ENCODE peak calls at places on chromosomes 6 and 20, in six cellular contexts. One of them, this sample, is unnamed.

GRCh38 chr6:125745281-125746018 is 4.0 kb upstream of the HEY2 start:
- DNase-seq in GM23338: peak
- DNase-seq in HCT116: no peak
- DNase-seq in hepatocyte: no peak
- DNase-seq in PC-3: no peak
- DNase-seq in GM23248: no peak
- DNase-seq in this sample: no peak

GRCh38 chr6:102766946-102767345 is 1373.4 kb downstream of the GRIK2 start:
- DNase-seq in GM23338: no peak
- DNase-seq in HCT116: no peak
- DNase-seq in hepatocyte: no peak
- DNase-seq in PC-3: peak
- DNase-seq in GM23248: no peak
- DNase-seq in this sample: no peak

GRCh38 chr6:163354085-163354484 is 60.4 kb upstream of the QKI start:
- DNase-seq in GM23338: no peak
- DNase-seq in HCT116: no peak
- DNase-seq in hepatocyte: no peak
- DNase-seq in PC-3: no peak
- DNase-seq in GM23248: peak
- DNase-seq in this sample: no peak

GRCh38 chr6:20400476-20401402 is 940 bp upstream of the E2F3 start:
- DNase-seq in GM23338: peak
- DNase-seq in HCT116: peak
- DNase-seq in hepatocyte: peak
- DNase-seq in PC-3: peak
- DNase-seq in GM23248: peak
- DNase-seq in this sample: peak

GRCh38 chr6:11202513-11203305 is 29.8 kb downstream of the NEDD9 start:
- DNase-seq in GM23338: peak
- DNase-seq in HCT116: no peak
- DNase-seq in hepatocyte: no peak
- DNase-seq in PC-3: no peak
- DNase-seq in GM23248: no peak
- DNase-seq in this sample: no peak

GRCh38 chr20:43942661-43943285 is 28.1 kb downstream of the TOX2 start:
- DNase-seq in GM23338: no peak
- DNase-seq in HCT116: peak
- DNase-seq in hepatocyte: no peak
- DNase-seq in PC-3: peak
- DNase-seq in GM23248: peak
- DNase-seq in this sample: peak

GRCh38 chr20:1225263-1225728 is 548 bp upstream of the RAD21L1 start:
- DNase-seq in GM23338: peak
- DNase-seq in HCT116: no peak
- DNase-seq in hepatocyte: no peak
- DNase-seq in PC-3: peak
- DNase-seq in GM23248: no peak
- DNase-seq in this sample: no peak

GRCh38 chr6:161649841-161650240 is 376.0 kb upstream of the AGPAT4 start:
- DNase-seq in GM23338: no peak
- DNase-seq in HCT116: no peak
- DNase-seq in hepatocyte: no peak
- DNase-seq in PC-3: no peak
- DNase-seq in GM23248: no peak
- DNase-seq in this sample: no peak

GRCh38 chr20:22916121-22916842 is 118.8 kb upstream of the SSTR4 start:
- DNase-seq in GM23338: no peak
- DNase-seq in HCT116: no peak
- DNase-seq in hepatocyte: no peak
- DNase-seq in PC-3: no peak
- DNase-seq in GM23248: no peak
- DNase-seq in this sample: no peak

GRCh38 chr6:34514112-34514511 is 42.0 kb downstream of the SPDEF start:
- DNase-seq in GM23338: no peak
- DNase-seq in HCT116: no peak
- DNase-seq in hepatocyte: no peak
- DNase-seq in PC-3: no peak
- DNase-seq in GM23248: no peak
- DNase-seq in this sample: no peak

GRCh38 chr6:82988904-82989303 is 76.7 kb downstream of the UBE3D start:
- DNase-seq in GM23338: no peak
- DNase-seq in HCT116: no peak
- DNase-seq in hepatocyte: no peak
- DNase-seq in PC-3: peak
- DNase-seq in GM23248: peak
- DNase-seq in this sample: no peak

GRCh38 chr20:14612389-14612788 is 275.0 kb upstream of the FLRT3 start:
- DNase-seq in GM23338: no peak
- DNase-seq in HCT116: no peak
- DNase-seq in hepatocyte: no peak
- DNase-seq in PC-3: no peak
- DNase-seq in GM23248: peak
- DNase-seq in this sample: no peak

GRCh38 chr6:158629376-158630221 is 14.9 kb downstream of the DYNLT1 start:
- DNase-seq in GM23338: peak
- DNase-seq in HCT116: no peak
- DNase-seq in hepatocyte: no peak
- DNase-seq in PC-3: peak
- DNase-seq in GM23248: no peak
- DNase-seq in this sample: peak

GRCh38 chr6:156449569-156449968 is 327.6 kb upstream of the ARID1B start:
- DNase-seq in GM23338: peak
- DNase-seq in HCT116: no peak
- DNase-seq in hepatocyte: no peak
- DNase-seq in PC-3: no peak
- DNase-seq in GM23248: no peak
- DNase-seq in this sample: no peak

GRCh38 chr6:148530394-148530923 is 187.8 kb downstream of the SASH1 start:
- DNase-seq in GM23338: peak
- DNase-seq in HCT116: no peak
- DNase-seq in hepatocyte: peak
- DNase-seq in PC-3: peak
- DNase-seq in GM23248: peak
- DNase-seq in this sample: peak

GRCh38 chr6:132527791-132528190 is 10.3 kb upstream of the TAAR9 start:
- DNase-seq in GM23338: no peak
- DNase-seq in HCT116: peak
- DNase-seq in hepatocyte: peak
- DNase-seq in PC-3: peak
- DNase-seq in GM23248: peak
- DNase-seq in this sample: no peak

GRCh38 chr6:88987922-88988321 is 24.5 kb upstream of the RNGTT start:
- DNase-seq in GM23338: no peak
- DNase-seq in HCT116: no peak
- DNase-seq in hepatocyte: no peak
- DNase-seq in PC-3: no peak
- DNase-seq in GM23248: no peak
- DNase-seq in this sample: no peak

GRCh38 chr6:112014483-112014882 is 39.4 kb upstream of the CCN6 start:
- DNase-seq in GM23338: no peak
- DNase-seq in HCT116: no peak
- DNase-seq in hepatocyte: no peak
- DNase-seq in PC-3: peak
- DNase-seq in GM23248: peak
- DNase-seq in this sample: no peak

GRCh38 chr20:49700411-49701185 is 13.1 kb downstream of the B4GALT5 start:
- DNase-seq in GM23338: no peak
- DNase-seq in HCT116: peak
- DNase-seq in hepatocyte: no peak
- DNase-seq in PC-3: peak
- DNase-seq in GM23248: peak
- DNase-seq in this sample: no peak

GRCh38 chr6:48613221-48613949 is 502.4 kb upstream of the PTCHD4 start:
- DNase-seq in GM23338: no peak
- DNase-seq in HCT116: no peak
- DNase-seq in hepatocyte: no peak
- DNase-seq in PC-3: no peak
- DNase-seq in GM23248: no peak
- DNase-seq in this sample: no peak

GRCh38 chr6:4606681-4607025 is 169.6 kb upstream of the CDYL start:
- DNase-seq in GM23338: no peak
- DNase-seq in HCT116: no peak
- DNase-seq in hepatocyte: no peak
- DNase-seq in PC-3: no peak
- DNase-seq in GM23248: no peak
- DNase-seq in this sample: no peak

GRCh38 chr20:45254867-45255266 is 503 bp upstream of the SLPI start:
- DNase-seq in GM23338: no peak
- DNase-seq in HCT116: no peak
- DNase-seq in hepatocyte: peak
- DNase-seq in PC-3: peak
- DNase-seq in GM23248: peak
- DNase-seq in this sample: no peak

GRCh38 chr20:3911956-3912355 is 22.8 kb downstream of the PANK2 start:
- DNase-seq in GM23338: no peak
- DNase-seq in HCT116: no peak
- DNase-seq in hepatocyte: no peak
- DNase-seq in PC-3: no peak
- DNase-seq in GM23248: no peak
- DNase-seq in this sample: no peak
- TF ChIP-seq EZH2phosphoT487 in GM23338: no peak
- TF ChIP-seq EZH2phosphoT487 in HCT116: no peak
- TF ChIP-seq EZH2phosphoT487 in hepatocyte: no peak
- TF ChIP-seq EZH2phosphoT487 in PC-3: no peak
- TF ChIP-seq EZH2phosphoT487 in GM23248: no peak
- TF ChIP-seq EZH2phosphoT487 in this sample: no peak

DNA sequence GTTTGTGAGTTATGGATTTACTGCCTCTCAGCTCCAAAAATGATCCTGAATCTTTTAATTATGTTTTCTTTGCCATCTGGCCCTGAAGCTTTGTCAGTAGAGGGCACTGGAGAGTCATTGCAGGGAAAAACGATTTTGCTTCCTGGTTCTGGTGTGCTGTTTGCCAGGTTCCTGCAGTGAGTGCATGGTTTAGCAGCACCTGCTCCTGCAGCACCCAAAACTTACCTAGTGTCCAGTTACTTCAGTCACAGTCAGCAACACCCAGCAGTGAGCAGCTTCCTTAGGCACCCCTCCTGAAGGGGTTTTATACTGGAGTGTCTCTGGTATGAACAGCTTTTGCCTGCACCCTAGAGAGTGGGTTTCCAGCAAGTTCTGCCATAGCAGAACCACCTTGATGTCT is 6.0 kb upstream of the TRIM26 start:
- DNase-seq in GM23338: peak
- DNase-seq in HCT116: no peak
- DNase-seq in hepatocyte: peak
- DNase-seq in PC-3: peak
- DNase-seq in GM23248: peak
- DNase-seq in this sample: peak
- TF ChIP-seq EZH2phosphoT487 in GM23338: no peak
- TF ChIP-seq EZH2phosphoT487 in HCT116: no peak
- TF ChIP-seq EZH2phosphoT487 in hepatocyte: no peak
- TF ChIP-seq EZH2phosphoT487 in PC-3: no peak
- TF ChIP-seq EZH2phosphoT487 in GM23248: no peak
- TF ChIP-seq EZH2phosphoT487 in this sample: no peak

DNA sequence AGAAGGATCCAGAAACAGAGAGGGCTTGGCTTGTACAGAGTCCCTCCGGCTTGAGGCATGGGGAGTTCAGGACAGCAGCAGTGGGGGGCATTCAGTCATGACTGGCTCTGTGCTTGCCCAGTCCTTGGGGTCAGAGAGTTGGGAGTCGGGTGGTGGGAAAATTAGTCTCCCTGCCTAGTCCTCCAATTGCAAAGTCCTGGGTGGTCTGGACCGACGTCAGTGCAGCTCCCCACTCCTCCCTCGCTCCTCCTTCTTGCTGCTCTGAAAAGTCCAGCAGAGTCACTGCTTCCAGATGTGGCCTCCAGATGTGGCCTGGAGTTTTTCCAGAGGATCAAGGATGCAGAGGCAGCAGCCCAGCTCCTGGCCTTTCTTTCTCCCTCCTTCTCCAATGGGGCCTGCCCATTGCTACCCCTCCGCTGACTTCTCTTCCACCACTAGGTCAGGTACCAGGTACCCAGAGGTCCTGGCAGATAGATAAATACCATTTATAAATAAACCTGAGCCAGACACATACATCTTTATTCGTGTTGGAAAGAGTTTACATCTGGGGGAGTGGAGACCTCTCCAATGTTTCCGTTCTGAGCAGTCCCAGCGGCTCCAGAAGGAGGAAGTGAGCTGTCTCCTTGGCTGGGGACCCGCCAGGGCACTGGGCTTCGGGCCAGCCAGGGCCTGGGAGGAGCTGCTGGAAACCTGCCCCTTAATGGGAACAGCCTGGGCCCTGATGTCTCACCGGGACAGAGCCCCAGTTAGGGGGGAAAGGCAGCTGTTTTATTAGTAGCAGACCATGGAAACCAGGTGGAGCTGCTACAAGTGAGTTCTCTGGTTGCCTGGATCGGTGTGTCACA is 49.0 kb upstream of the RNF24 start:
- DNase-seq in GM23338: peak
- DNase-seq in HCT116: peak
- DNase-seq in hepatocyte: peak
- DNase-seq in PC-3: peak
- DNase-seq in GM23248: peak
- DNase-seq in this sample: no peak
- TF ChIP-seq EZH2phosphoT487 in GM23338: no peak
- TF ChIP-seq EZH2phosphoT487 in HCT116: no peak
- TF ChIP-seq EZH2phosphoT487 in hepatocyte: no peak
- TF ChIP-seq EZH2phosphoT487 in PC-3: no peak
- TF ChIP-seq EZH2phosphoT487 in GM23248: no peak
- TF ChIP-seq EZH2phosphoT487 in this sample: no peak

DNA sequence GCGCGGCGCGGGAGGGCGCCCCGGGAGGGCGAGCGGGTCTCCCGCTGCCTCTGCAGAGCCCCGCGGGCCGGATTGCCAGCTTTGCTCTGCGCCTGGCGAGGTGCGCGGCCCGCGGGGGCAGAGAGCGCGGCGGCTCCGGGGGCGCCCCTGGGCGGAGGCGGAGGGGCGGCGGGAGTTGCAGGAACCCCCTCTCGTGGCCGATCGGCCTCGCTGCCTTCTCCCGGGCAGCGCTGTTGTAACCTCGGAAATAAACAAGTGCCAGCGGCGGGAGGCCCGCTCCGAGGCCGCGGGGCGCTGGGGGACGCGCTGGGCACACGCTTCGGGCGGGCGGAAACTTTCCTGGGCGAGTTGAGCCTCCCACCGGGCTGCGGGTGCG is 1.2 kb downstream of the CDH4 start:
- DNase-seq in GM23338: peak
- DNase-seq in HCT116: no peak
- DNase-seq in hepatocyte: peak
- DNase-seq in PC-3: no peak
- DNase-seq in GM23248: peak
- DNase-seq in this sample: no peak
- TF ChIP-seq EZH2phosphoT487 in GM23338: no peak
- TF ChIP-seq EZH2phosphoT487 in HCT116: no peak
- TF ChIP-seq EZH2phosphoT487 in hepatocyte: no peak
- TF ChIP-seq EZH2phosphoT487 in PC-3: no peak
- TF ChIP-seq EZH2phosphoT487 in GM23248: no peak
- TF ChIP-seq EZH2phosphoT487 in this sample: no peak

GRCh38 chr6:17638212-17638611 is 38.1 kb downstream of the FAM8A1 start:
- DNase-seq in GM23338: no peak
- DNase-seq in HCT116: no peak
- DNase-seq in hepatocyte: no peak
- DNase-seq in PC-3: no peak
- DNase-seq in GM23248: no peak
- DNase-seq in this sample: no peak
- TF ChIP-seq EZH2phosphoT487 in GM23338: no peak
- TF ChIP-seq EZH2phosphoT487 in HCT116: no peak
- TF ChIP-seq EZH2phosphoT487 in hepatocyte: no peak
- TF ChIP-seq EZH2phosphoT487 in PC-3: no peak
- TF ChIP-seq EZH2phosphoT487 in GM23248: no peak
- TF ChIP-seq EZH2phosphoT487 in this sample: no peak

This sample was measured in OCI-LY7.